ENCODE peak calls at places on chromosomes 16 and 17, in seven cellular contexts. K, A, O, L, U, W and R are unnamed samples.

GRCh38 chr16:57755061-57755684 is 19.6 kb downstream of the KATNB1 start:
- DNase-seq in A (no peak), K (no peak), W (no peak), L (no peak), U (no peak), O (peak), R (no peak)

GRCh38 chr17:60229189-60229802 is 79.5 kb downstream of the CA4 start:
- DNase-seq in W (no peak), U (peak), K (no peak), O (no peak), L (peak), A (peak), R (no peak)

GRCh38 chr17:58492238-58493121 is 4.3 kb upstream of the HSF5 start:
- DNase-seq in U (no peak), W (no peak), O (no peak), L (no peak), K (no peak), A (no peak), R (no peak)

GRCh38 chr16:79176987-79177386 is 423.6 kb downstream of the MAF start:
- DNase-seq in W (no peak), O (no peak), U (no peak), L (no peak), K (no peak), A (no peak), R (no peak)

GRCh38 chr17:28552201-28552999 is at the start of gene UNC119:
- DNase-seq in U (peak), A (peak), O (peak), K (peak), L (peak), W (peak), R (peak)

GRCh38 chr17:66789961-66790421 is 44.9 kb upstream of the CACNG5 start:
- DNase-seq in O (no peak), W (no peak), A (no peak), K (no peak), U (no peak), L (no peak), R (no peak)

GRCh38 chr17:48427598-48427997 is 2.4 kb downstream of the SKAP1 start:
- DNase-seq in L (no peak), W (no peak), O (no peak), A (peak), K (no peak), U (no peak), R (no peak)

GRCh38 chr17:45702666-45703266 is 81.4 kb upstream of the CRHR1 start:
- DNase-seq in U (peak), L (peak), A (no peak), K (no peak), O (no peak), W (no peak), R (no peak)

GRCh38 chr16:31461921-31462804 is 2.9 kb downstream of the ARMC5 start:
- DNase-seq in O (no peak), K (no peak), W (no peak), A (no peak), U (no peak), L (no peak), R (no peak)

GRCh38 chr17:8016632-8017424 is 14.4 kb downstream of the GUCY2D start:
- DNase-seq in W (peak), O (no peak), U (peak), K (no peak), A (peak), L (peak), R (peak)

GRCh38 chr17:35095741-35096140 is 23.9 kb downstream of the RAD51D start:
- DNase-seq in W (no peak), U (no peak), A (no peak), K (no peak), L (no peak), O (no peak), R (no peak)

GRCh38 chr17:60491771-60492170 is 34.3 kb downstream of the APPBP2 start:
- DNase-seq in U (peak), K (no peak), A (no peak), O (no peak), L (no peak), W (no peak), R (no peak)

GRCh38 chr17:40623419-40624217 is 24.0 kb downstream of the SMARCE1 start:
- DNase-seq in O (no peak), A (no peak), K (no peak), L (no peak), W (no peak), U (no peak), R (no peak)

GRCh38 chr17:17052462-17053221 is 10.4 kb downstream of the MPRIP start:
- DNase-seq in A (no peak), O (no peak), U (no peak), K (peak), L (no peak), W (no peak), R (peak)

GRCh38 chr17:72743037-72743467 is 349.4 kb downstream of the SLC39A11 start:
- DNase-seq in W (no peak), O (no peak), L (no peak), U (no peak), K (no peak), A (no peak), R (no peak)

GRCh38 chr16:30096862-30097563 is 1.0 kb upstream of the YPEL3 start:
- DNase-seq in L (no peak), W (no peak), K (no peak), A (no peak), O (no peak), U (no peak), R (no peak)

GRCh38 chr16:87761020-87761506 is 4.7 kb downstream of the KLHDC4 start:
- DNase-seq in L (no peak), U (no peak), K (no peak), A (no peak), W (no peak), O (no peak), R (no peak)

GRCh38 chr16:87762071-87762571 is 3.7 kb downstream of the KLHDC4 start:
- DNase-seq in L (no peak), U (no peak), O (no peak), K (no peak), W (no peak), A (no peak), R (no peak)

GRCh38 chr16:87764600-87765472 is 950 bp downstream of the KLHDC4 start:
- DNase-seq in U (no peak), L (no peak), A (no peak), K (no peak), W (no peak), O (no peak), R (no peak)

GRCh38 chr16:87765473-87765775 is 362 bp downstream of the KLHDC4 start:
- DNase-seq in A (peak), L (no peak), K (no peak), U (no peak), O (no peak), W (no peak), R (no peak)

GRCh38 chr16:87762620-87763019 is 3.2 kb downstream of the KLHDC4 start:
- DNase-seq in U (no peak), A (no peak), O (no peak), W (no peak), L (no peak), K (no peak), R (peak)
- H3K4me3 ChIP-seq in U (no peak), A (no peak), O (no peak), W (no peak), L (no peak), K (no peak), R (no peak)

GRCh38 chr17:68320943-68321557 is 29.8 kb downstream of the ARSG start:
- DNase-seq in L (no peak), A (no peak), W (no peak), U (no peak), K (no peak), O (no peak), R (no peak)

GRCh38 chr17:68319420-68320162 is 28.3 kb downstream of the ARSG start:
- DNase-seq in W (peak), U (no peak), L (no peak), O (no peak), A (no peak), K (no peak), R (no peak)

GRCh38 chr17:68322630-68323029 is 31.3 kb downstream of the ARSG start:
- DNase-seq in A (no peak), U (no peak), L (no peak), K (no peak), O (no peak), W (no peak), R (no peak)

GRCh38 chr17:68318103-68318991 is 27.1 kb downstream of the ARSG start:
- DNase-seq in O (no peak), K (no peak), L (peak), W (peak), A (no peak), U (peak), R (no peak)

DNA sequence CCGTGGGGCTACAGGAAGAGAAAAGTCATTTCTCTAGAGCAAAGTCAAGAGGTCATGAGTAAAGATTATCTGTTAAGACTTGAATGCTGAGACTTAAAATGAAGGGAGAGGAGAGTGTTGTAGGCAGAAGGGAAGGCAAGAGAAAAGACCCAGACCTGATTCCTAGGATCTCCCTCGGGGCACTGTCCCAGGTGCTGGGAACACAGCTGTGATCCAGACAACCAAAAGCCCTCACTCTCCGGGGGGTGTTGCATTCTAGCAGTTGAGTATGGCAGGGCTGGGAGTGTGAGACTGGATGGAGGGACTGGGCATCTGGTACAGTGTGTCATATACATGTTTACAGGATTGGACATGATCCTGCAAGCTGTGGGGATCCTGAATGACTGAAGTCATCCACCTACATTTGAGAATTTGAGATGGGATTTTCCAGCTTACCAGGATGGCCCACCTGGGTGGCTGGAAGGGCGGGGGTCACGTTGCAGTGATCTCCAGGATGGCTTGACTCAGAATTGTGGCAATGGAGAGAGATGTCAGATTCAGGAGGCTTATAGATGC is 29.1 kb downstream of the ARSG start:
- DNase-seq in O (no peak), K (no peak), U (no peak), W (no peak), L (no peak), A (no peak), R (no peak)
- H3K4me3 ChIP-seq in O (no peak), K (no peak), U (no peak), W (no peak), L (no peak), A (no peak), R (no peak)

GRCh38 chr17:62062936-62063335 is 2.1 kb downstream of the MED13 start:
- DNase-seq in A (peak), L (no peak), K (no peak), O (no peak), U (no peak), W (no peak), R (no peak)
- H3K4me3 ChIP-seq in A (peak), L (peak), K (peak), O (peak), U (peak), W (no peak), R (peak)

DNA sequence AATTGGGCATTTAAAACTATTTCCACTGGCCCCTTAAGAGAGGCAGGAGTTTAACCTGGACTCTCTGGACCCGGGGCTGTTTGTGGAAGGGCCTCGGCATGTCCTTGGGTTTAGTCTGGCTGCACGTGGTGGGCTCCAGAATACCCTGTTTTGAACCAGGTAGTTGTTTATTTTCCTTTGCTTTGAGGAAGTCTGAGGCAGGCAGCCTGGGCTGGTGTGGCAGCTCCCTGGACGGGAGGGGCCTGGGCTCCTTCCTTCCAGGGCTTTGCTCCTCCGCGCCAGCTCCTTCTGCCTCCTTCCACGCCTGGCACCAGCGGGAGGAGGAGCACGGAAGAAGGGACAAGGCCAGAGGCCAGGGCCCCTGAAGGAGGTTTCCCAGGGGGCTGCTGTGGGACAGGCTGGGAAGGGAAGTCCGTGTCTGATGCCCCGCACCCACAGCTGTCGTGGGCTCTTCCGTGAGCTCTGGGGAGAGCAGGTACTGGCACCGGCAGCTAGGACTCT is 15.5 kb downstream of the BANP start:
- DNase-seq in O (no peak), W (no peak), U (no peak), A (no peak), K (no peak), L (no peak), R (peak)
- H3K4me3 ChIP-seq in O (peak), W (no peak), U (no peak), A (no peak), K (no peak), L (no peak), R (no peak)

GRCh38 chr16:86661715-86662114 is 83.4 kb downstream of the FOXL1 start:
- DNase-seq in L (peak), U (no peak), K (no peak), O (no peak), W (no peak), A (no peak), R (no peak)

GRCh38 chr16:86662195-86662594 is 83.8 kb downstream of the FOXL1 start:
- DNase-seq in O (no peak), U (no peak), A (no peak), W (no peak), K (no peak), L (peak), R (no peak)

GRCh38 chr16:86662740-86663139 is 84.4 kb downstream of the FOXL1 start:
- DNase-seq in A (no peak), U (no peak), O (no peak), L (no peak), W (no peak), K (no peak), R (no peak)

GRCh38 chr16:86657972-86658371 is 79.6 kb downstream of the FOXL1 start:
- DNase-seq in W (no peak), O (no peak), U (no peak), K (no peak), L (no peak), A (no peak), R (no peak)

GRCh38 chr16:86660623-86661022 is 82.3 kb downstream of the FOXL1 start:
- DNase-seq in L (no peak), W (no peak), A (no peak), O (no peak), K (no peak), U (no peak), R (no peak)
- H3K4me3 ChIP-seq in L (no peak), W (no peak), A (no peak), O (no peak), K (no peak), U (no peak), R (no peak)

DNA sequence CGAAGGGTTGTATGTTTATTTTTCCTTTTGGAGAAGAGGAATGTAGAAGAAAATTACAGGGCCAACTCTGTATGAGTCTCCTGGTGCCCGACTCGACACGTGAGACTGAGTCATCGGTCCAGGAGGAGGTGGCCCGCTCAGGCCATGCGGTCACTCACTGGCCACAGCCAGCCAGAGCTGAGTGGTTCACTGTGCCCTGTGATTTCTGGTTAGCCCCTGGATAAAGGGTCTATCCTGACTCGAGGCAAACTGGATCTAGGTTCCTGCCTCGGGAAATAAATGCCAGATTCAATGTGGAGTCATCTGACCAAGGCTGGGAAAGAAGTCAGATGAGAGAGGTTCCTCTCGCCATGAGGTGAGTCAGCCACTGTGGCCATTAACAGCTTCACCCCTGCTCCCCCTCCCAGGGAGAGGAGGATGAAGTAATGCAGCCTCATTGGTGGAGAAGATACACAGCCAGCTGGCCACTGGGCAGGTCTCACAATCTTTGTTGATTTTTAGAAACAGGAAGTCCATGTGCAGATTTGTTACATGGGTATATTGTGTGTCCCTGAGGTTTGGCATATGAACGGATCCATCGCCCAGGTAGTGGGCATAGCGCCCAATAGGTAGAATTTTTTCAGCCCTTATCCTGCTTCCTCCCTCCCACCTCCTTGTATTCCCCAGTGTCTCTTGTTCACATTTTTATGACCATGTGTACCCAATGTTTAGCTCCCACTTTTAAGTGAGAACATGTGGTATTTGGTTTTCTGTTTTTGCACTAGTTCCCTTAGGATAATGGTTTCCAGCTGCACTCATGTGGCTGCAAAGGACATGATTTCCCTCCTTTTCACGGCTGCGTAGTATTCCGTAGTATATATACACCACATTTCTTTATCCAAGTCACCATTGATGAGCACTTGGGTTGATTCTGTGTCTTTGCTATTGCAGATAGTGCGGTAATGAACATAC is 21.7 kb upstream of the USP36 start:
- DNase-seq in U (peak), A (no peak), O (peak), L (peak), K (peak), W (peak), R (peak)
- H3K4me3 ChIP-seq in U (no peak), A (no peak), O (no peak), L (no peak), K (no peak), W (no peak), R (no peak)

GRCh38 chr17:15966183-15966878 is 21.4 kb downstream of the ADORA2B start:
- DNase-seq in L (no peak), O (no peak), W (peak), A (peak), U (no peak), K (no peak), R (peak)
- H3K4me3 ChIP-seq in L (no peak), O (peak), W (no peak), A (no peak), U (no peak), K (no peak), R (no peak)

GRCh38 chr17:14038206-14038605 is 31.1 kb upstream of the COX10 start:
- DNase-seq in U (no peak), L (no peak), K (no peak), A (no peak), W (no peak), O (no peak), R (no peak)

GRCh38 chr17:14033166-14033565 is 36.1 kb upstream of the COX10 start:
- DNase-seq in L (no peak), W (peak), U (no peak), A (no peak), O (no peak), K (no peak), R (no peak)

GRCh38 chr17:14032234-14032633 is 37.1 kb upstream of the COX10 start:
- DNase-seq in W (no peak), U (no peak), O (no peak), L (no peak), K (no peak), A (no peak), R (no peak)

GRCh38 chr17:14042411-14042810 is 26.9 kb upstream of the COX10 start:
- DNase-seq in K (no peak), A (no peak), O (no peak), U (no peak), W (no peak), L (no peak), R (no peak)

DNA sequence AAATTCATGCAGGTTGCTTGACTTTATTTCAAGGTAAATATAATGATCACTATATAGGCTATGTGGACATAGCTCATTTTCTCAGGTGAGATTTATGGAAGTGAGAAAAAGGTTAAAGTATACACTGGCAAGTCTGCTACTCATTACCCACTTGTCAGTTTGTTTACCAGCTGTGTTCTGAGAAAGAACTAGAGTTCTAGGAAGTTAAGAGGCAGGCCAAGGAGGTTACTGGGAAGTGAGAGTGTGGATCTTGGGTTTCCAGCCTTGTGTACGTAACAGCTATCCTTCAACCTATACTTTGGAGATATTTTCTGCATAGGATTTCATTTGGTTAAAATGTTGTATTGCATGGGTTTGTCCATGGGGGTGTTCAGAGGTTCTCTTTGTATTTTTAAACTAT is 31.9 kb upstream of the COX10 start:
- DNase-seq in W (no peak), K (no peak), O (no peak), U (no peak), L (no peak), A (no peak), R (no peak)
- H3K4me3 ChIP-seq in W (no peak), K (no peak), O (no peak), U (no peak), L (no peak), A (no peak), R (no peak)

DNA sequence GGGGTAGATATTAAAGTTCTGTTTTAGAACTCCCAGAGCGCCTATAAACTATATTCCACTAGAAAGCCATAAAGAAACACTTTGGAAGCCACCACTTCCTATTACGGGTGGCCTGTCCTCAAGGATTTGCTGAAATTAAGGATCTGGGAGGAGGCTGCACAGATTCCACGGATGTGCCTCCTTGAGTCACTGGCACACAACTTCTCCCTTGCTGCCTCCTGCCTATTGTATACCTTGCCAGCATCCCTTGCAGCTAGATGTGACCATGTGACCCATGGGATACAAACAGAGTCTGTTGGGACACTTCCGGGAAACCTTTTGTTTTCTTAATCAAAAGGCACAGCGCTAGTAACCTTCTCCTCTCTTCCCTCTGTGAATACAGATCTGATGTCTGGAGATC is 263.0 kb downstream of the C16orf95 start:
- DNase-seq in A (no peak), W (no peak), U (no peak), K (no peak), O (no peak), L (no peak), R (no peak)
- H3K4me3 ChIP-seq in A (no peak), W (no peak), U (no peak), K (no peak), O (no peak), L (no peak), R (no peak)